ENCODE peak calls at places on chromosome 19, in ten cellular contexts. Y is hypothalamus; L is fibroblast of gingiva; O is lower leg skin; H is stimulated activated CD4-positive, alpha-beta T cell treated with anti-CD3 and anti-CD28 coated beads, Interleukin-2, amount 100 ng/mL, for 48 hours; P is mesendoderm; T is EH; N is stimulated activated naive B cell treated with anti-CD40 and anti-IgM and Interleukin-4, amounts not matched to agents 10 μg/mL and 1 μg/mL and 100 μg/mL, for 72 hours; Z is body of pancreas; W is NCI-H1417. U is an unnamed sample.

GRCh38 chr19:41570639-41571112 is 5.3 kb upstream of the CEACAM21 start:
- DNase-seq in O (peak; percentile 61), N (peak; percentile 71), P (peak; percentile 85), L (peak; percentile 53), H (peak; percentile 81), T (peak; percentile 72), Z (peak; percentile 86), Y (no peak), W (peak; percentile 84), U (peak; percentile 88)

GRCh38 chr19:46716013-46716671 is 772 bp downstream of the PRKD2 start:
- DNase-seq in W (no peak), H (no peak), T (peak; percentile 39), Z (peak; percentile 52), O (no peak), L (no peak), N (no peak), Y (no peak), P (peak; percentile 39), U (peak; percentile 42)

GRCh38 chr19:51258761-51259160 is 7.9 kb downstream of the SIGLECL1 start:
- DNase-seq in W (no peak), Y (no peak), O (no peak), P (peak; percentile 53), Z (no peak), H (no peak), N (no peak), L (no peak), T (no peak), U (no peak)

GRCh38 chr19:35124098-35125060 is 8.8 kb downstream of the FXYD3 start:
- DNase-seq in Y (peak; percentile 92), Z (peak; percentile 95), W (no peak), O (peak; percentile 93), H (peak; percentile 81), T (peak; percentile 95), L (peak; percentile 92), P (peak; percentile 52), N (peak; percentile 85), U (peak; percentile 88)

GRCh38 chr19:9863759-9864158 is 28.6 kb downstream of the PIN1 start:
- DNase-seq in Y (no peak), W (no peak), L (no peak), O (no peak), T (no peak), P (no peak), Z (no peak), H (no peak), N (no peak), U (no peak)

GRCh38 chr19:32459199-32459865 is 53.8 kb downstream of the DPY19L3 start:
- DNase-seq in P (no peak), W (no peak), Z (no peak), N (no peak), Y (no peak), T (no peak), O (no peak), L (no peak), H (no peak), U (no peak)

GRCh38 chr19:56403261-56403660 is 871 bp upstream of the ZNF583 start:
- DNase-seq in P (no peak), O (no peak), H (no peak), N (peak; percentile 25), Y (no peak), W (no peak), Z (no peak), L (no peak), T (no peak), U (no peak)

GRCh38 chr19:7801020-7801570 is 28.9 kb upstream of the EVI5L start:
- DNase-seq in L (no peak), N (no peak), W (no peak), H (no peak), Y (no peak), P (no peak), T (no peak), Z (no peak), O (no peak), U (no peak)

GRCh38 chr19:58352760-58353671 is at the start of gene A1BG:
- DNase-seq in P (no peak), Y (no peak), O (no peak), T (no peak), N (no peak), L (no peak), W (no peak), Z (no peak), H (no peak), U (no peak)

GRCh38 chr19:14775855-14776254 is 2.5 kb downstream of the ADGRE2 start:
- DNase-seq in P (no peak), Y (no peak), T (no peak), L (no peak), Z (no peak), W (no peak), N (no peak), O (no peak), H (no peak), U (no peak)

GRCh38 chr19:31905980-31906948 is 439.1 kb upstream of the ZNF507 start:
- DNase-seq in W (no peak), L (no peak), P (peak; percentile 22), H (no peak), Z (no peak), O (peak; percentile 65), N (peak; percentile 5), Y (no peak), T (no peak), U (no peak)

GRCh38 chr19:9565900-9566705 is 18.2 kb downstream of the ZNF121 start:
- DNase-seq in T (peak; percentile 12), O (no peak), P (peak; percentile 75), N (no peak), Z (no peak), Y (no peak), H (no peak), L (peak; percentile 12), W (peak; percentile 41), U (no peak)

GRCh38 chr19:42246143-42246868 is 3.9 kb upstream of the GSK3A start:
- DNase-seq in Y (peak; percentile 68), L (peak; percentile 77), N (no peak), T (peak; percentile 86), W (peak; percentile 28), Z (peak; percentile 74), H (no peak), P (peak; percentile 82), O (peak; percentile 70), U (no peak)

GRCh38 chr19:40677156-40677555 is 13.3 kb downstream of the NUMBL start:
- DNase-seq in W (no peak), P (no peak), L (no peak), N (no peak), Z (no peak), O (no peak), H (no peak), Y (no peak), T (no peak), U (no peak)

GRCh38 chr19:8423821-8424223 is 10.7 kb downstream of the MARCHF2 start:
- DNase-seq in Z (peak; percentile 70), P (peak; percentile 88), H (no peak), W (no peak), N (no peak), Y (no peak), O (peak; percentile 94), L (peak; percentile 98), T (peak; percentile 99), U (no peak)

GRCh38 chr19:19138110-19138981 is at the start of gene TMEM161A:
- DNase-seq in T (peak; percentile 98), H (peak; percentile 95), O (peak; percentile 98), L (peak; percentile 100), P (peak; percentile 99), Z (peak; percentile 98), Y (peak; percentile 86), W (peak; percentile 98), N (peak; percentile 98), U (peak; percentile 98)

GRCh38 chr19:46634045-46634655 is 1.9 kb downstream of the GNG8 start:
- DNase-seq in Z (peak; percentile 95), O (peak; percentile 88), Y (peak; percentile 47), T (peak; percentile 89), H (peak; percentile 97), L (peak; percentile 83), N (peak; percentile 95), W (peak; percentile 83), P (peak; percentile 95), U (peak; percentile 96)

GRCh38 chr19:1520203-1520780 is 3.6 kb upstream of the PLK5 start:
- DNase-seq in P (no peak), W (no peak), Z (no peak), N (no peak), T (no peak), Y (no peak), L (no peak), H (no peak), O (no peak), U (no peak)

GRCh38 chr19:10420444-10421239 is at the start of gene PDE4A:
- DNase-seq in N (peak; percentile 64), O (no peak), Z (no peak), Y (no peak), L (no peak), W (peak; percentile 44), H (peak; percentile 50), T (peak; percentile 46), P (peak; percentile 40), U (peak; percentile 88)

GRCh38 chr19:54674021-54674617 is 11.3 kb downstream of the LILRB4 start:
- DNase-seq in W (peak; percentile 49), Y (no peak), P (peak; percentile 31), L (no peak), Z (no peak), H (no peak), O (no peak), T (peak; percentile 3), N (no peak), U (peak; percentile 49)

GRCh38 chr19:1871140-1871597 is 7.8 kb upstream of the KLF16 start:
- DNase-seq in P (no peak), Y (no peak), Z (no peak), N (no peak), W (peak; percentile 24), T (no peak), O (no peak), L (no peak), H (no peak), U (no peak)